ENCODE peak calls at places on chromosomes 16 and 17, in eight cellular contexts. One of them, this sample, is unnamed. For H3K79me2, the result is how much of the 10 kb centered on the place peaks cover.

GRCh38 chr16:20306401-20306800 is 20.9 kb downstream of the GP2 start:
- DNase-seq in SK-N-SH: no peak
- DNase-seq in neural progenitor cell: no peak
- DNase-seq in GM23248: no peak
- DNase-seq in MM.1S: no peak
- DNase-seq in HCT116: no peak
- DNase-seq in GM23338: no peak
- DNase-seq in hepatocyte: no peak
- DNase-seq in this sample: no peak

GRCh38 chr17:50346313-50347086 is 574 bp downstream of the XYLT2 start:
- DNase-seq in SK-N-SH: peak
- DNase-seq in neural progenitor cell: peak
- DNase-seq in GM23248: peak
- DNase-seq in MM.1S: peak
- DNase-seq in HCT116: no peak
- DNase-seq in GM23338: peak
- DNase-seq in hepatocyte: peak
- DNase-seq in this sample: no peak

GRCh38 chr17:4968166-4968915 is 724 bp upstream of the SPAG7 start:
- DNase-seq in SK-N-SH: peak
- DNase-seq in neural progenitor cell: peak
- DNase-seq in GM23248: peak
- DNase-seq in MM.1S: no peak
- DNase-seq in HCT116: no peak
- DNase-seq in GM23338: peak
- DNase-seq in hepatocyte: peak
- DNase-seq in this sample: no peak

GRCh38 chr17:15941781-15942180 is 3.1 kb upstream of the ADORA2B start:
- DNase-seq in SK-N-SH: no peak
- DNase-seq in neural progenitor cell: no peak
- DNase-seq in GM23248: no peak
- DNase-seq in MM.1S: no peak
- DNase-seq in HCT116: no peak
- DNase-seq in GM23338: no peak
- DNase-seq in hepatocyte: no peak
- DNase-seq in this sample: no peak

GRCh38 chr16:60259956-60260355 is 1525.8 kb upstream of the GOT2 start:
- DNase-seq in SK-N-SH: no peak
- DNase-seq in neural progenitor cell: no peak
- DNase-seq in GM23248: no peak
- DNase-seq in MM.1S: no peak
- DNase-seq in HCT116: no peak
- DNase-seq in GM23338: no peak
- DNase-seq in hepatocyte: no peak
- DNase-seq in this sample: no peak

GRCh38 chr17:73835605-73836004 is 191.4 kb upstream of the SDK2 start:
- DNase-seq in SK-N-SH: no peak
- DNase-seq in neural progenitor cell: no peak
- DNase-seq in GM23248: no peak
- DNase-seq in MM.1S: no peak
- DNase-seq in HCT116: no peak
- DNase-seq in GM23338: no peak
- DNase-seq in hepatocyte: no peak
- DNase-seq in this sample: no peak

GRCh38 chr17:34902761-34903325 is 58.4 kb downstream of the CCT6B start:
- DNase-seq in SK-N-SH: peak
- DNase-seq in neural progenitor cell: peak
- DNase-seq in GM23248: no peak
- DNase-seq in MM.1S: no peak
- DNase-seq in HCT116: no peak
- DNase-seq in GM23338: no peak
- DNase-seq in hepatocyte: no peak
- DNase-seq in this sample: no peak

GRCh38 chr16:660459-661183 is 7.3 kb upstream of the RHOT2 start:
- DNase-seq in SK-N-SH: peak
- DNase-seq in neural progenitor cell: peak
- DNase-seq in GM23248: peak
- DNase-seq in MM.1S: peak
- DNase-seq in HCT116: peak
- DNase-seq in GM23338: peak
- DNase-seq in hepatocyte: peak
- DNase-seq in this sample: peak

GRCh38 chr17:74603032-74603635 is 11.1 kb upstream of the CD300LD start:
- DNase-seq in SK-N-SH: no peak
- DNase-seq in neural progenitor cell: no peak
- DNase-seq in GM23248: no peak
- DNase-seq in MM.1S: no peak
- DNase-seq in HCT116: no peak
- DNase-seq in GM23338: no peak
- DNase-seq in hepatocyte: no peak
- DNase-seq in this sample: no peak

GRCh38 chr16:24990803-24991202 is 24.4 kb downstream of the ARHGAP17 start:
- DNase-seq in SK-N-SH: no peak
- DNase-seq in neural progenitor cell: no peak
- DNase-seq in GM23248: no peak
- DNase-seq in MM.1S: no peak
- DNase-seq in HCT116: no peak
- DNase-seq in GM23338: no peak
- DNase-seq in hepatocyte: peak
- DNase-seq in this sample: no peak

DNA sequence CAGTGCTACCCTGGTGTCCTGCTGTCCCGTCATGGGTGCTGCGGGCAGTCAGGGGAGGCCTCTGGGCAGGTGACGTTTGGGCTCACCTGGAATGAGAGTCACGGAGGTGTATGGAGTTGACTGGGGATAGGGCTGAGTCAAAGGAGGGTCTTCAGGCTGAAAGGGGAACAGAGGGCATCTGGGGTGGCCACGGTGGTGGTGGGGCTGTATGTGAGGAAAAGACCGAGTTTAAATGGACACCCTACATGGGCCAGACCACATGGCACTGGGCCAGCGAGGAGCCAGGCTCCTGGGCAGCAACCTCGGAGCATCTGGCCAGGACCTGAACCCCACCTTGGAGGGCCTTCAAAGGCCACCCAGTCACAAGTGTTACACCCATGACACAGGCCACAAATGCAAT is 5.4 kb downstream of the NATD1 start:
- DNase-seq in SK-N-SH: no peak
- DNase-seq in neural progenitor cell: no peak
- DNase-seq in GM23248: no peak
- DNase-seq in MM.1S: no peak
- DNase-seq in HCT116: no peak
- DNase-seq in GM23338: no peak
- DNase-seq in hepatocyte: no peak
- DNase-seq in this sample: no peak
- TF ChIP-seq EZH2phosphoT487 in SK-N-SH: no peak
- TF ChIP-seq EZH2phosphoT487 in neural progenitor cell: no peak
- TF ChIP-seq EZH2phosphoT487 in GM23248: no peak
- TF ChIP-seq EZH2phosphoT487 in MM.1S: no peak
- TF ChIP-seq EZH2phosphoT487 in HCT116: no peak
- TF ChIP-seq EZH2phosphoT487 in GM23338: no peak
- TF ChIP-seq EZH2phosphoT487 in hepatocyte: no peak
- TF ChIP-seq EZH2phosphoT487 in this sample: no peak

GRCh38 chr16:70682239-70683145 is 3.4 kb downstream of the MTSS2 start:
- DNase-seq in SK-N-SH: no peak
- DNase-seq in neural progenitor cell: no peak
- DNase-seq in GM23248: no peak
- DNase-seq in MM.1S: no peak
- DNase-seq in HCT116: no peak
- DNase-seq in GM23338: peak
- DNase-seq in hepatocyte: no peak
- DNase-seq in this sample: no peak
- H3K79me2 ChIP-seq in SK-N-SH: half or more
- H3K79me2 ChIP-seq in neural progenitor cell: under half
- H3K79me2 ChIP-seq in GM23248: half or more
- H3K79me2 ChIP-seq in MM.1S: under half
- H3K79me2 ChIP-seq in HCT116: half or more
- H3K79me2 ChIP-seq in GM23338: under half
- H3K79me2 ChIP-seq in hepatocyte: half or more
- H3K79me2 ChIP-seq in this sample: under half

GRCh38 chr16:2180461-2180860 is 15.9 kb downstream of the CASKIN1 start:
- DNase-seq in SK-N-SH: no peak
- DNase-seq in neural progenitor cell: no peak
- DNase-seq in GM23248: no peak
- DNase-seq in MM.1S: no peak
- DNase-seq in HCT116: no peak
- DNase-seq in GM23338: no peak
- DNase-seq in hepatocyte: no peak
- DNase-seq in this sample: no peak

GRCh38 chr16:2181952-2182351 is 14.5 kb downstream of the CASKIN1 start:
- DNase-seq in SK-N-SH: no peak
- DNase-seq in neural progenitor cell: no peak
- DNase-seq in GM23248: no peak
- DNase-seq in MM.1S: no peak
- DNase-seq in HCT116: no peak
- DNase-seq in GM23338: no peak
- DNase-seq in hepatocyte: no peak
- DNase-seq in this sample: no peak

GRCh38 chr16:2179576-2179975 is 16.8 kb downstream of the CASKIN1 start:
- DNase-seq in SK-N-SH: no peak
- DNase-seq in neural progenitor cell: no peak
- DNase-seq in GM23248: no peak
- DNase-seq in MM.1S: no peak
- DNase-seq in HCT116: no peak
- DNase-seq in GM23338: no peak
- DNase-seq in hepatocyte: no peak
- DNase-seq in this sample: no peak

GRCh38 chr16:2179107-2179501 is 17.3 kb downstream of the CASKIN1 start:
- DNase-seq in SK-N-SH: no peak
- DNase-seq in neural progenitor cell: no peak
- DNase-seq in GM23248: no peak
- DNase-seq in MM.1S: no peak
- DNase-seq in HCT116: no peak
- DNase-seq in GM23338: no peak
- DNase-seq in hepatocyte: no peak
- DNase-seq in this sample: no peak

DNA sequence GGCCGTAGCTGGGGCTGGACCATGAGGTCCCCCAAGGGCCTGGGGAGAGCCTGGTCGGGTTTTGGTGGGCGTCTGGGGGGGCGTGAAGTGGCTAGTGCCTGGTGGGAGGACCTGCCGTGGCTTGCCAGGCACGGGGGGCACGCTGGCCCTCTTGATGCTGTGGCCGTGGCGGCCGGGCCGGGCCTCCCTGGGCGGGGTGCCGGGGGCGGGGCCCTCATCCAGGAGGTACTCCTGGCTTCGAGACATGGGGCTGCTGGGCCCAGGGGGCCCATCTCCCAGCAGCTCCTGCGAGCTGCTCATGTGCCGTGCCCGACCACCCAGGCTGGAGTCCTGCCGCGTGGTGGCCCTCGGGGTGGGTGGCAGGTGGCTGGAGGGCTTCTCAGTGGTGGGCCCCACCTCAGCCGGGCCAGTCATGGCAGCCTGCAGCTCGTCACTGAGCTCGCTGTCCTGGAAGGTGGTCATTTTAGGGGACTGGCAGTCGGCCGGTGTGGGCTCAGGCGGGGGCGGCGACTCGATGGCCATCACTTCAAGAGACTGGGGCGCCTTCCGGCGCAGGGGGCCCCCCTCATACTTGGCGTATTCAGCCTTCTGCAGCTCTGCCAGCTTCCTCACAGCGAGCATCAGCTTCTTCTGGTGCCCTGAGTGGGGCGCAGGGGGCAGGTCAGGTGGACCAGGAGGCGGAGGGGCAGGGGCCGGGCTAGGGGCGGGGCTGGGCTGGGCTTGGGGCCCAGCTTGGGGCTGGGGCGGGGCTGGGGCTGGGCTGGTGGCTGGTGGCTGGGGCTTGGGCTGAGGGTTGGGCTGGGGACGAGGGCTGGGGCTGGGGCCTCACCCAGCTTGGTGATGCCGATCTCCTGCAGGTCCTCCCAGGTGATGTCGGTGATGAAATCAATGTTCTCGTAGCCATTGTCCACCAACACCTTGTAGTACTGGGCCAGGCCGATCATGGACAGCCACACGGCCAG is 15.2 kb downstream of the CASKIN1 start:
- DNase-seq in SK-N-SH: no peak
- DNase-seq in neural progenitor cell: peak
- DNase-seq in GM23248: no peak
- DNase-seq in MM.1S: no peak
- DNase-seq in HCT116: no peak
- DNase-seq in GM23338: peak
- DNase-seq in hepatocyte: no peak
- DNase-seq in this sample: no peak
- TF ChIP-seq EZH2phosphoT487 in SK-N-SH: no peak
- TF ChIP-seq EZH2phosphoT487 in neural progenitor cell: no peak
- TF ChIP-seq EZH2phosphoT487 in GM23248: no peak
- TF ChIP-seq EZH2phosphoT487 in MM.1S: no peak
- TF ChIP-seq EZH2phosphoT487 in HCT116: no peak
- TF ChIP-seq EZH2phosphoT487 in GM23338: no peak
- TF ChIP-seq EZH2phosphoT487 in hepatocyte: no peak
- TF ChIP-seq EZH2phosphoT487 in this sample: no peak

GRCh38 chr17:37546242-37546641 is 56.6 kb downstream of the DUSP14 start:
- DNase-seq in SK-N-SH: peak
- DNase-seq in neural progenitor cell: no peak
- DNase-seq in GM23248: no peak
- DNase-seq in MM.1S: no peak
- DNase-seq in HCT116: no peak
- DNase-seq in GM23338: no peak
- DNase-seq in hepatocyte: no peak
- DNase-seq in this sample: no peak
- H3K79me2 ChIP-seq in SK-N-SH: under half
- H3K79me2 ChIP-seq in neural progenitor cell: under half
- H3K79me2 ChIP-seq in GM23248: under half
- H3K79me2 ChIP-seq in MM.1S: half or more
- H3K79me2 ChIP-seq in HCT116: under half
- H3K79me2 ChIP-seq in GM23338: under half
- H3K79me2 ChIP-seq in hepatocyte: under half
- H3K79me2 ChIP-seq in this sample: half or more

GRCh38 chr17:57599271-57600045 is 145.6 kb downstream of the CCDC182 start:
- DNase-seq in SK-N-SH: no peak
- DNase-seq in neural progenitor cell: no peak
- DNase-seq in GM23248: no peak
- DNase-seq in MM.1S: peak
- DNase-seq in HCT116: no peak
- DNase-seq in GM23338: no peak
- DNase-seq in hepatocyte: no peak
- DNase-seq in this sample: peak
- TF ChIP-seq EZH2phosphoT487 in SK-N-SH: no peak
- TF ChIP-seq EZH2phosphoT487 in neural progenitor cell: no peak
- TF ChIP-seq EZH2phosphoT487 in GM23248: no peak
- TF ChIP-seq EZH2phosphoT487 in MM.1S: no peak
- TF ChIP-seq EZH2phosphoT487 in HCT116: no peak
- TF ChIP-seq EZH2phosphoT487 in GM23338: no peak
- TF ChIP-seq EZH2phosphoT487 in hepatocyte: no peak
- TF ChIP-seq EZH2phosphoT487 in this sample: no peak

GRCh38 chr16:27335349-27336052 is 21.7 kb downstream of the IL4R start:
- DNase-seq in SK-N-SH: no peak
- DNase-seq in neural progenitor cell: no peak
- DNase-seq in GM23248: peak
- DNase-seq in MM.1S: no peak
- DNase-seq in HCT116: no peak
- DNase-seq in GM23338: no peak
- DNase-seq in hepatocyte: no peak
- DNase-seq in this sample: no peak
- H3K79me2 ChIP-seq in SK-N-SH: half or more
- H3K79me2 ChIP-seq in neural progenitor cell: under half
- H3K79me2 ChIP-seq in GM23248: half or more
- H3K79me2 ChIP-seq in MM.1S: under half
- H3K79me2 ChIP-seq in HCT116: under half
- H3K79me2 ChIP-seq in GM23338: under half
- H3K79me2 ChIP-seq in hepatocyte: under half
- H3K79me2 ChIP-seq in this sample: under half

GRCh38 chr17:81865733-81866439 is 5.3 kb downstream of the ARHGDIA start:
- DNase-seq in SK-N-SH: peak
- DNase-seq in neural progenitor cell: no peak
- DNase-seq in GM23248: peak
- DNase-seq in MM.1S: peak
- DNase-seq in HCT116: no peak
- DNase-seq in GM23338: no peak
- DNase-seq in hepatocyte: no peak
- DNase-seq in this sample: no peak
- TF ChIP-seq EZH2phosphoT487 in SK-N-SH: no peak
- TF ChIP-seq EZH2phosphoT487 in neural progenitor cell: no peak
- TF ChIP-seq EZH2phosphoT487 in GM23248: no peak
- TF ChIP-seq EZH2phosphoT487 in MM.1S: no peak
- TF ChIP-seq EZH2phosphoT487 in HCT116: no peak
- TF ChIP-seq EZH2phosphoT487 in GM23338: no peak
- TF ChIP-seq EZH2phosphoT487 in hepatocyte: no peak
- TF ChIP-seq EZH2phosphoT487 in this sample: no peak

This sample was measured in OCI-LY7.